ENCODE peak calls at places on chromosome 9, in seven cellular contexts. A is fibroblast of the aortic adventitia; C is tibial artery; U is mesenchymal stem cell; J is HepG2; Y is CD4-positive, alpha-beta memory T cell; V is mammary epithelial cell. Z is an unnamed sample.

GRCh38 chr9:117722108-117722761 is 18.0 kb downstream of the TLR4 start:
- DNase-seq in A (no peak), C (no peak), U (no peak), J (no peak), Y (no peak), V (no peak), Z (no peak)

GRCh38 chr9:119873877-119874276 is 504.6 kb upstream of the BRINP1 start:
- DNase-seq in A (no peak), C (no peak), U (no peak), J (no peak), Y (no peak), V (no peak), Z (no peak)

GRCh38 chr9:3087697-3088096 is 243.8 kb upstream of the PUM3 start:
- DNase-seq in A (no peak), C (no peak), U (no peak), J (no peak), Y (no peak), V (no peak), Z (no peak)

GRCh38 chr9:3760031-3760430 is 234.2 kb upstream of the RFX3 start:
- DNase-seq in A (no peak), C (no peak), U (peak), J (no peak), Y (no peak), V (peak), Z (no peak)

GRCh38 chr9:120531683-120532300 is 48.2 kb downstream of the CDK5RAP2 start:
- DNase-seq in A (peak), C (no peak), U (peak), J (peak), Y (no peak), V (peak), Z (peak)

GRCh38 chr9:106878943-106879916 is 16.3 kb downstream of the ZNF462 start:
- DNase-seq in A (peak), C (no peak), U (peak), J (no peak), Y (no peak), V (peak), Z (no peak)

GRCh38 chr9:6096821-6097220 is 81.4 kb upstream of the RANBP6 start:
- DNase-seq in A (peak), C (no peak), U (peak), J (no peak), Y (no peak), V (peak), Z (no peak)

GRCh38 chr9:118455781-118456180 is 751.6 kb downstream of the TLR4 start:
- DNase-seq in A (no peak), C (no peak), U (no peak), J (no peak), Y (no peak), V (no peak), Z (no peak)

GRCh38 chr9:121655231-121655755 is 3.9 kb downstream of the DAB2IP start:
- DNase-seq in A (no peak), C (no peak), U (no peak), J (no peak), Y (no peak), V (no peak), Z (no peak)

GRCh38 chr9:93649610-93650261 is 73.4 kb downstream of the PHF2 start:
- DNase-seq in A (no peak), C (no peak), U (no peak), J (no peak), Y (no peak), V (no peak), Z (no peak)

GRCh38 chr9:92727716-92728700 is 36.6 kb downstream of the BICD2 start:
- DNase-seq in A (no peak), C (no peak), U (no peak), J (no peak), Y (no peak), V (no peak), Z (no peak)

GRCh38 chr9:99349870-99350269 is 127.8 kb downstream of the SEC61B start:
- DNase-seq in A (no peak), C (no peak), U (no peak), J (no peak), Y (no peak), V (no peak), Z (no peak)

GRCh38 chr9:6739218-6739617 is 18.6 kb upstream of the KDM4C start:
- DNase-seq in A (peak), C (no peak), U (peak), J (peak), Y (no peak), V (no peak), Z (no peak)

GRCh38 chr9:123225374-123225813 is 43.0 kb downstream of the STRBP start:
- DNase-seq in A (peak), C (no peak), U (peak), J (peak), Y (peak), V (peak), Z (peak)

GRCh38 chr9:35490155-35490909 is 421 bp downstream of the RUSC2 start:
- DNase-seq in A (no peak), C (peak), U (no peak), J (no peak), Y (no peak), V (peak), Z (no peak)

GRCh38 chr9:27664136-27664819 is 91.0 kb upstream of the C9orf72 start:
- DNase-seq in A (no peak), C (no peak), U (no peak), J (no peak), Y (no peak), V (no peak), Z (no peak)

GRCh38 chr9:134919316-134919715 is 1.6 kb upstream of the FCN1 start:
- DNase-seq in A (no peak), C (peak), U (no peak), J (no peak), Y (no peak), V (no peak), Z (no peak)

GRCh38 chr9:134918646-134919045 is 934 bp upstream of the FCN1 start:
- DNase-seq in A (no peak), C (peak), U (no peak), J (no peak), Y (no peak), V (no peak), Z (no peak)

GRCh38 chr9:134915046-134915930 is 2.4 kb downstream of the FCN1 start:
- DNase-seq in A (no peak), C (peak), U (no peak), J (no peak), Y (no peak), V (no peak), Z (no peak)

GRCh38 chr9:134916161-134916665 is 1.5 kb downstream of the FCN1 start:
- DNase-seq in A (no peak), C (peak), U (no peak), J (no peak), Y (no peak), V (no peak), Z (no peak)

GRCh38 chr9:134917431-134918373 is at the start of gene FCN1:
- DNase-seq in A (no peak), C (peak), U (no peak), J (no peak), Y (no peak), V (no peak), Z (no peak)
- H3K4me3 ChIP-seq in A (no peak), C (no peak), U (no peak), J (no peak), Y (no peak), V (no peak), Z (no peak)

GRCh38 chr9:14348241-14349140 is 34.5 kb upstream of the NFIB start:
- DNase-seq in A (peak), C (no peak), U (peak), J (no peak), Y (no peak), V (peak), Z (no peak)
- H3K4me3 ChIP-seq in A (peak), C (peak), U (no peak), J (peak), Y (no peak), V (peak), Z (no peak)

GRCh38 chr9:126614455-126615248 is 924 bp downstream of the LMX1B start:
- DNase-seq in A (no peak), C (peak), U (no peak), J (no peak), Y (no peak), V (peak), Z (no peak)

GRCh38 chr9:126615251-126615790 is 1.6 kb downstream of the LMX1B start:
- DNase-seq in A (no peak), C (no peak), U (peak), J (peak), Y (no peak), V (peak), Z (peak)

GRCh38 chr9:126616521-126616976 is 2.8 kb downstream of the LMX1B start:
- DNase-seq in A (no peak), C (no peak), U (no peak), J (no peak), Y (no peak), V (peak), Z (no peak)

GRCh38 chr9:126617003-126617739 is 3.4 kb downstream of the LMX1B start:
- DNase-seq in A (no peak), C (no peak), U (no peak), J (no peak), Y (no peak), V (peak), Z (no peak)

DNA sequence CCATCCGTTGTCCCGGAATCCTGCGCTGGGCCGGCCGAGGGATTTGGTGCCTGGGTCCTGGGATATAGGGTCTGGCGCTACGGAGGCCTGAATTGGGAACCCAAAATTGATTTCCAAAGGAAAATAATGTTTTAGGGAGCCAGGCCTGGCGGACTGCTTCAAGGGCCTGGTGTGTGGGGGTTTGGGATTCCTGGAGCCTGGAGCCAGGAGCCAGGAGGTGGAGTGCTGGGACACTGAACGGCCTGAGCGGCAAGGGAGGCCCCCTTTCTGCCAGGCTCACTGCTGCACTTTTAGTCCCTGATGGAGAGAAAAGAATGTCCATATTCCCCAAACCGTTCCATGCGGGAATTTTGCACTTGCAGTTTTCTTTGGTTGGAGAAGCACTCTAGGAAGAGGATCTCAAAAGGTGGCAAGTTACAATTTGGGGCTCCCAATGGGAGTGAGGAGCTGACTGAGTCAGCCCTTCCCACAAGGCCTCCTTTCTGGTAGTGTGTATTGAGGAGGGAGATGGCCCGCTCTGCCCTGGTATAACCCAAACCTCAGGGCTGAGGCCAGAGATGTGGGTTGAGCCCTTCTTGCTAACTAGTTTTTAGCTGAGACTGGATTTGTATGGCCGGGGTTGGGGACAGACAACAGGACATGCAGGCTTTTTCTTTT is 2.2 kb downstream of the LMX1B start:
- DNase-seq in A (no peak), C (no peak), U (no peak), J (no peak), Y (no peak), V (peak), Z (no peak)
- H3K4me3 ChIP-seq in A (no peak), C (no peak), U (no peak), J (no peak), Y (no peak), V (peak), Z (no peak)

DNA sequence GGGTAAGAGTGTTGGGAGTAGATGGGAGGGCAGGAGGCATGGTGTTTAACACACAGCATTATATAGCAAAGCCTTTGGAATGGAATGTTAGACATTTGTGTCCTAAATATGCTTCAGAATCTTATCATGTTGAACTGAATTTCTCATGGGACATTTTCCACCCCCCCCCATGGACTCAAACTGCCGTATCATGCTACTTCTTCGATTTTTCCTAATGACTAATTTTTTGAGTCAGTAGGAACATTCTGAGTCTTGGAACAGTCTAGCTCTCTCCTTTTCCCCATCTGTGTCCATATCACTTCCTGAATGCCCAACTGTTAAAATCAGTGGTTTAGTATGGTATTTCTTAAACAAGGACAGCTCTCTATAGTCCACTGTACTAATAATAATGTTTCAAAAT is 380.6 kb downstream of the TLE4 start:
- DNase-seq in A (peak), C (no peak), U (no peak), J (no peak), Y (no peak), V (no peak), Z (no peak)
- H3K4me3 ChIP-seq in A (no peak), C (no peak), U (no peak), J (no peak), Y (no peak), V (no peak), Z (no peak)

GRCh38 chr9:130663258-130664171 is 879 bp upstream of the PRDM12 start:
- DNase-seq in A (no peak), C (no peak), U (peak), J (no peak), Y (no peak), V (no peak), Z (no peak)
- H3K4me3 ChIP-seq in A (no peak), C (no peak), U (no peak), J (peak), Y (peak), V (no peak), Z (no peak)

Z was measured in Jurkat, Clone E6-1.